ENCODE peak calls at places on chromosomes 5 and 9, in four cellular contexts. One of them, this sample, is unnamed.

GRCh38 chr9:13568446-13568845 is 289.0 kb upstream of the MPDZ start:
- DNase-seq in Panc1: no peak
- DNase-seq in adrenal gland: no peak
- DNase-seq in AML-193: no peak
- DNase-seq in this sample: no peak

GRCh38 chr9:71928806-71929205 is 17.4 kb downstream of the C9orf85 start:
- DNase-seq in Panc1: no peak
- DNase-seq in adrenal gland: no peak
- DNase-seq in AML-193: no peak
- DNase-seq in this sample: no peak

GRCh38 chr9:88738708-88739107 is 203.7 kb downstream of the NXNL2 start:
- DNase-seq in Panc1: no peak
- DNase-seq in adrenal gland: no peak
- DNase-seq in AML-193: no peak
- DNase-seq in this sample: peak

GRCh38 chr5:18797241-18797640 is 1163.0 kb downstream of the TAF11L14 start:
- DNase-seq in Panc1: no peak
- DNase-seq in adrenal gland: no peak
- DNase-seq in AML-193: no peak
- DNase-seq in this sample: no peak

GRCh38 chr9:99485461-99485860 is 263.4 kb downstream of the SEC61B start:
- DNase-seq in Panc1: no peak
- DNase-seq in adrenal gland: no peak
- DNase-seq in AML-193: no peak
- DNase-seq in this sample: peak

GRCh38 chr5:125865166-125865815 is 557.9 kb upstream of the GRAMD2B start:
- DNase-seq in Panc1: no peak
- DNase-seq in adrenal gland: no peak
- DNase-seq in AML-193: no peak
- DNase-seq in this sample: peak

GRCh38 chr5:176741566-176742211 is 68.7 kb upstream of the UNC5A start:
- DNase-seq in Panc1: no peak
- DNase-seq in adrenal gland: no peak
- DNase-seq in AML-193: no peak
- DNase-seq in this sample: no peak

GRCh38 chr9:122005597-122005996 is 87.5 kb downstream of the TTLL11 start:
- DNase-seq in Panc1: no peak
- DNase-seq in adrenal gland: no peak
- DNase-seq in AML-193: no peak
- DNase-seq in this sample: no peak

GRCh38 chr9:137422668-137423000 is 328 bp downstream of the EXD3 start:
- DNase-seq in Panc1: no peak
- DNase-seq in adrenal gland: peak
- DNase-seq in AML-193: peak
- DNase-seq in this sample: no peak

GRCh38 chr9:110767559-110768063 is 99.0 kb downstream of the MUSK start:
- DNase-seq in Panc1: no peak
- DNase-seq in adrenal gland: no peak
- DNase-seq in AML-193: no peak
- DNase-seq in this sample: peak

GRCh38 chr9:111375817-111376564 is 46.0 kb upstream of the OR2K2 start:
- DNase-seq in Panc1: no peak
- DNase-seq in adrenal gland: no peak
- DNase-seq in AML-193: no peak
- DNase-seq in this sample: peak

GRCh38 chr9:19378647-19379046 is 1.4 kb downstream of the RPS6 start:
- DNase-seq in Panc1: no peak
- DNase-seq in adrenal gland: no peak
- DNase-seq in AML-193: no peak
- DNase-seq in this sample: no peak

GRCh38 chr5:39578887-39579497 is 154.2 kb upstream of the DAB2 start:
- DNase-seq in Panc1: no peak
- DNase-seq in adrenal gland: no peak
- DNase-seq in AML-193: peak
- DNase-seq in this sample: peak

GRCh38 chr5:169909945-169910344 is 70.3 kb downstream of the INSYN2B start:
- DNase-seq in Panc1: no peak
- DNase-seq in adrenal gland: no peak
- DNase-seq in AML-193: no peak
- DNase-seq in this sample: no peak

GRCh38 chr5:176365663-176366574 is 632 bp downstream of the ARL10 start:
- DNase-seq in Panc1: no peak
- DNase-seq in adrenal gland: no peak
- DNase-seq in AML-193: no peak
- DNase-seq in this sample: peak

GRCh38 chr5:1744393-1745189 is 55.0 kb downstream of the MRPL36 start:
- DNase-seq in Panc1: no peak
- DNase-seq in adrenal gland: peak
- DNase-seq in AML-193: no peak
- DNase-seq in this sample: no peak

GRCh38 chr9:132894857-132895846 is 16.5 kb downstream of the SPACA9 start:
- DNase-seq in Panc1: no peak
- DNase-seq in adrenal gland: no peak
- DNase-seq in AML-193: no peak
- DNase-seq in this sample: no peak

GRCh38 chr9:93955356-93956182 is 414 bp upstream of the BARX1 start:
- DNase-seq in Panc1: peak
- DNase-seq in adrenal gland: no peak
- DNase-seq in AML-193: no peak
- DNase-seq in this sample: no peak

GRCh38 chr9:27645166-27645840 is 72.0 kb upstream of the C9orf72 start:
- DNase-seq in Panc1: no peak
- DNase-seq in adrenal gland: no peak
- DNase-seq in AML-193: no peak
- DNase-seq in this sample: no peak

GRCh38 chr5:72478276-72478675 is 28.9 kb downstream of the ZNF366 start:
- DNase-seq in Panc1: no peak
- DNase-seq in adrenal gland: no peak
- DNase-seq in AML-193: no peak
- DNase-seq in this sample: no peak

GRCh38 chr5:176614805-176615478 is 5.0 kb upstream of the GPRIN1 start:
- DNase-seq in Panc1: no peak
- DNase-seq in adrenal gland: peak
- DNase-seq in AML-193: no peak
- DNase-seq in this sample: peak

GRCh38 chr5:45793638-45794532 is 97.7 kb upstream of the HCN1 start:
- DNase-seq in Panc1: no peak
- DNase-seq in adrenal gland: no peak
- DNase-seq in AML-193: no peak
- DNase-seq in this sample: no peak

GRCh38 chr5:123512631-123513461 is 869 bp downstream of the CSNK1G3 start:
- DNase-seq in Panc1: peak
- DNase-seq in adrenal gland: peak
- DNase-seq in AML-193: no peak
- DNase-seq in this sample: peak

GRCh38 chr9:94937214-94937903 is 210.9 kb downstream of the AOPEP start:
- DNase-seq in Panc1: no peak
- DNase-seq in adrenal gland: no peak
- DNase-seq in AML-193: no peak
- DNase-seq in this sample: peak

GRCh38 chr5:78527054-78527884 is 121.3 kb downstream of the LHFPL2 start:
- DNase-seq in Panc1: no peak
- DNase-seq in adrenal gland: peak
- DNase-seq in AML-193: no peak
- DNase-seq in this sample: peak

GRCh38 chr9:78144663-78145377 is 91.1 kb upstream of the CEP78 start:
- DNase-seq in Panc1: no peak
- DNase-seq in adrenal gland: no peak
- DNase-seq in AML-193: peak
- DNase-seq in this sample: no peak

GRCh38 chr5:179220716-179221115 is 124.5 kb downstream of the ADAMTS2 start:
- DNase-seq in Panc1: no peak
- DNase-seq in adrenal gland: no peak
- DNase-seq in AML-193: no peak
- DNase-seq in this sample: no peak

GRCh38 chr9:116193636-116194035 is 40.0 kb downstream of the PAPPA start:
- DNase-seq in Panc1: no peak
- DNase-seq in adrenal gland: no peak
- DNase-seq in AML-193: no peak
- DNase-seq in this sample: peak

GRCh38 chr5:31942546-31942945 is 231.6 kb downstream of the GOLPH3 start:
- DNase-seq in Panc1: no peak
- DNase-seq in adrenal gland: no peak
- DNase-seq in AML-193: no peak
- DNase-seq in this sample: no peak

GRCh38 chr9:2119490-2120046 is 104.4 kb downstream of the SMARCA2 start:
- DNase-seq in Panc1: no peak
- DNase-seq in adrenal gland: no peak
- DNase-seq in AML-193: no peak
- DNase-seq in this sample: no peak

GRCh38 chr5:173139631-173140030 is 4.7 kb upstream of the BNIP1 start:
- DNase-seq in Panc1: no peak
- DNase-seq in adrenal gland: no peak
- DNase-seq in AML-193: no peak
- DNase-seq in this sample: no peak

GRCh38 chr9:136901516-136902258 is 15.4 kb downstream of the TRAF2 start:
- DNase-seq in Panc1: no peak
- DNase-seq in adrenal gland: no peak
- DNase-seq in AML-193: no peak
- DNase-seq in this sample: peak

GRCh38 chr5:179914032-179914755 is 6.5 kb upstream of the TBC1D9B start:
- DNase-seq in Panc1: peak
- DNase-seq in adrenal gland: no peak
- DNase-seq in AML-193: peak
- DNase-seq in this sample: no peak

GRCh38 chr5:56130664-56131063 is 102.5 kb downstream of the ANKRD55 start:
- DNase-seq in Panc1: no peak
- DNase-seq in adrenal gland: no peak
- DNase-seq in AML-193: no peak
- DNase-seq in this sample: no peak

GRCh38 chr9:110077926-110078325 is 130.0 kb downstream of the C9orf152 start:
- DNase-seq in Panc1: no peak
- DNase-seq in adrenal gland: no peak
- DNase-seq in AML-193: no peak
- DNase-seq in this sample: no peak

GRCh38 chr5:14742427-14743010 is 78.0 kb downstream of the OTULIN start:
- DNase-seq in Panc1: no peak
- DNase-seq in adrenal gland: no peak
- DNase-seq in AML-193: no peak
- DNase-seq in this sample: no peak

GRCh38 chr5:146521403-146522106 is 5.6 kb upstream of the GPR151 start:
- DNase-seq in Panc1: no peak
- DNase-seq in adrenal gland: no peak
- DNase-seq in AML-193: no peak
- DNase-seq in this sample: peak

GRCh38 chr5:54462281-54462680 is 6.8 kb downstream of the HSPB3 start:
- DNase-seq in Panc1: no peak
- DNase-seq in adrenal gland: peak
- DNase-seq in AML-193: no peak
- DNase-seq in this sample: no peak

GRCh38 chr5:160324885-160325284 is 12.5 kb upstream of the CCNJL start:
- DNase-seq in Panc1: no peak
- DNase-seq in adrenal gland: no peak
- DNase-seq in AML-193: no peak
- DNase-seq in this sample: no peak

GRCh38 chr9:4585135-4585534 is 77.0 kb upstream of the PLPP6 start:
- DNase-seq in Panc1: no peak
- DNase-seq in adrenal gland: no peak
- DNase-seq in AML-193: no peak
- DNase-seq in this sample: no peak

This sample was measured in amniotic epithelial cell.